ENCODE peak calls at places on chromosomes 1 and 21, in ten cellular contexts. T is sigmoid colon; V is HT-29; R is left ventricle myocardium inferior; I is NCI-H1092; L is GM13977; M is AG04449; D is GM04503; K is naive thymus-derived CD8-positive, alpha-beta T cell; H is fibroblast of gingiva. N is an unnamed sample.

GRCh38 chr1:24506706-24507422 is 4.2 kb downstream of the RCAN3 start:
- DNase-seq in T (no peak), V (no peak), R (no peak), I (no peak), L (no peak), M (no peak), D (no peak), K (peak; percentile 85), H (no peak), N (no peak)

GRCh38 chr1:61448017-61448383 is 276.9 kb downstream of the TM2D1 start:
- DNase-seq in T (no peak), V (no peak), R (no peak), I (no peak), L (no peak), M (no peak), D (no peak), K (no peak), H (no peak), N (no peak)

GRCh38 chr1:172351761-172352161 is 68.7 kb upstream of the C1orf105 start:
- DNase-seq in T (no peak), V (peak; percentile 65), R (no peak), I (no peak), L (no peak), M (no peak), D (no peak), K (no peak), H (peak; percentile 91), N (no peak)

GRCh38 chr1:94746635-94747525 is 73.3 kb upstream of the SLC44A3 start:
- DNase-seq in T (no peak), V (no peak), R (no peak), I (no peak), L (no peak), M (no peak), D (no peak), K (no peak), H (peak; percentile 72), N (no peak)

GRCh38 chr1:154639876-154640275 is 31.9 kb upstream of the ADAR start:
- DNase-seq in T (no peak), V (no peak), R (no peak), I (no peak), L (no peak), M (no peak), D (no peak), K (no peak), H (no peak), N (no peak)

GRCh38 chr21:46150491-46151121 is 4.8 kb downstream of the FTCD start:
- DNase-seq in T (peak; percentile 59), V (no peak), R (no peak), I (no peak), L (no peak), M (no peak), D (no peak), K (no peak), H (no peak), N (no peak)

GRCh38 chr1:110119843-110120242 is 7.6 kb downstream of the UBL4B start:
- DNase-seq in T (peak; percentile 40), V (no peak), R (no peak), I (no peak), L (no peak), M (no peak), D (no peak), K (no peak), H (no peak), N (no peak)

GRCh38 chr1:114218397-114219237 is 64.9 kb upstream of the SYT6 start:
- DNase-seq in T (no peak), V (no peak), R (no peak), I (no peak), L (no peak), M (no peak), D (no peak), K (no peak), H (no peak), N (no peak)

GRCh38 chr1:19648689-19649088 is 4.6 kb downstream of the NBL1 start:
- DNase-seq in T (no peak), V (no peak), R (no peak), I (no peak), L (no peak), M (no peak), D (no peak), K (no peak), H (no peak), N (no peak)

GRCh38 chr1:6041432-6042062 is 4.1 kb upstream of the KCNAB2 start:
- DNase-seq in T (no peak), V (peak; percentile 30), R (no peak), I (peak; percentile 47), L (no peak), M (no peak), D (no peak), K (no peak), H (no peak), N (no peak)

GRCh38 chr1:223129229-223129851 is 13.7 kb downstream of the TLR5 start:
- DNase-seq in T (peak; percentile 87), V (no peak), R (peak; percentile 80), I (no peak), L (peak; percentile 73), M (no peak), D (no peak), K (peak; percentile 61), H (peak; percentile 31), N (no peak)

GRCh38 chr1:219161371-219161975 is 12.2 kb upstream of the LYPLAL1 start:
- DNase-seq in T (no peak), V (no peak), R (no peak), I (no peak), L (no peak), M (no peak), D (no peak), K (no peak), H (peak; percentile 42), N (no peak)

GRCh38 chr1:159922499-159923202 is 2.7 kb downstream of the TAGLN2 start:
- DNase-seq in T (peak; percentile 75), V (no peak), R (peak; percentile 81), I (no peak), L (no peak), M (no peak), D (no peak), K (no peak), H (peak; percentile 45), N (no peak)

GRCh38 chr1:32701951-32702598 is 495 bp downstream of the SYNC start:
- DNase-seq in T (peak; percentile 74), V (no peak), R (peak; percentile 37), I (peak; percentile 7), L (no peak), M (no peak), D (no peak), K (no peak), H (peak; percentile 25), N (no peak)

GRCh38 chr21:31905444-31906400 is 32.9 kb downstream of the HUNK start:
- DNase-seq in T (no peak), V (no peak), R (no peak), I (no peak), L (no peak), M (peak; percentile 55), D (no peak), K (no peak), H (no peak), N (no peak)

GRCh38 chr1:220281159-220281574 is 8.9 kb upstream of the RAB3GAP2 start:
- DNase-seq in T (no peak), V (peak; percentile 50), R (no peak), I (no peak), L (no peak), M (no peak), D (no peak), K (no peak), H (peak; percentile 11), N (no peak)

GRCh38 chr1:56638248-56638647 is 6.9 kb upstream of the PRKAA2 start:
- DNase-seq in T (no peak), V (no peak), R (no peak), I (no peak), L (no peak), M (no peak), D (no peak), K (no peak), H (no peak), N (no peak)

GRCh38 chr1:179342740-179343404 is 22.9 kb upstream of the AXDND1 start:
- DNase-seq in T (no peak), V (no peak), R (no peak), I (no peak), L (no peak), M (no peak), D (no peak), K (no peak), H (no peak), N (no peak)

GRCh38 chr1:31926846-31927660 is 11.1 kb downstream of the PTP4A2 start:
- DNase-seq in T (no peak), V (no peak), R (no peak), I (peak; percentile 61), L (no peak), M (no peak), D (no peak), K (no peak), H (no peak), N (no peak)

GRCh38 chr21:31395268-31395667 is 51.2 kb upstream of the TIAM1 start:
- DNase-seq in T (no peak), V (no peak), R (no peak), I (no peak), L (no peak), M (no peak), D (no peak), K (no peak), H (no peak), N (no peak)

GRCh38 chr1:162081316-162081715 is 11.8 kb downstream of the NOS1AP start:
- DNase-seq in T (no peak), V (no peak), R (no peak), I (no peak), L (no peak), M (no peak), D (no peak), K (no peak), H (no peak), N (no peak)

GRCh38 chr1:154716012-154716411 is 108.0 kb upstream of the ADAR start:
- DNase-seq in T (no peak), V (no peak), R (no peak), I (no peak), L (no peak), M (no peak), D (no peak), K (peak; percentile 6), H (peak; percentile 27), N (no peak)

GRCh38 chr1:202023033-202023433 is 12.6 kb downstream of the ELF3 start:
- DNase-seq in T (no peak), V (peak; percentile 92), R (no peak), I (peak; percentile 25), L (no peak), M (no peak), D (no peak), K (no peak), H (no peak), N (no peak)

GRCh38 chr1:53902235-53902920 is 8.4 kb downstream of the DIO1 start:
- DNase-seq in T (no peak), V (no peak), R (no peak), I (no peak), L (no peak), M (no peak), D (no peak), K (no peak), H (no peak), N (no peak)

GRCh38 chr1:68217060-68217554 is 15.2 kb downstream of the WLS start:
- DNase-seq in T (no peak), V (no peak), R (no peak), I (no peak), L (no peak), M (no peak), D (no peak), K (no peak), H (no peak), N (no peak)

GRCh38 chr1:231414260-231415016 is 7.6 kb downstream of the EGLN1 start:
- DNase-seq in T (no peak), V (no peak), R (no peak), I (no peak), L (no peak), M (no peak), D (no peak), K (no peak), H (no peak), N (no peak)

GRCh38 chr1:1541956-1542765 is 1.7 kb upstream of the TMEM240 start:
- DNase-seq in T (no peak), V (no peak), R (no peak), I (no peak), L (no peak), M (no peak), D (no peak), K (no peak), H (no peak), N (no peak)

GRCh38 chr1:157993179-157994080 is at the start of gene KIRREL1:
- DNase-seq in T (peak; percentile 90), V (peak; percentile 26), R (peak; percentile 67), I (no peak), L (peak; percentile 41), M (no peak), D (no peak), K (no peak), H (peak; percentile 83), N (no peak)

N was measured in AG09309.